ENCODE peak calls at places on chromosomes 11 and 22, in eight cellular contexts. U, N, H, Y, T, A, X and B are unnamed samples.

GRCh38 chr11:13952668-13953067 is 9.9 kb upstream of the SPON1 start:
- DNase-seq in T (no peak), H (no peak), U (no peak), A (no peak), Y (no peak), N (no peak), X (no peak), B (no peak)

GRCh38 chr11:134398079-134398444 is 14.0 kb downstream of the B3GAT1 start:
- DNase-seq in A (no peak), N (no peak), H (peak; percentile 95), X (no peak), Y (peak; percentile 49), U (no peak), T (no peak), B (no peak)

GRCh38 chr11:111694851-111695250 is 71.3 kb downstream of the PPP2R1B start:
- DNase-seq in N (no peak), H (no peak), X (no peak), A (no peak), T (no peak), U (peak; percentile 80), Y (no peak), B (no peak)

GRCh38 chr11:60899021-60899936 is 7.1 kb downstream of the PRPF19 start:
- DNase-seq in N (peak; percentile 9), Y (no peak), T (peak; percentile 37), X (peak; percentile 42), H (no peak), A (no peak), U (no peak), B (no peak)

GRCh38 chr11:30526558-30526957 is 59.6 kb downstream of the MPPED2 start:
- DNase-seq in N (no peak), U (no peak), T (no peak), H (no peak), Y (no peak), A (no peak), X (no peak), B (no peak)

GRCh38 chr11:126007263-126007662 is 55.4 kb downstream of the CDON start:
- DNase-seq in X (no peak), Y (no peak), A (no peak), U (peak; percentile 51), T (no peak), H (no peak), N (no peak), B (peak; percentile 12)

GRCh38 chr22:44850946-44851345 is 98.6 kb downstream of the ARHGAP8 start:
- DNase-seq in X (no peak), H (peak; percentile 12), Y (no peak), U (no peak), T (no peak), A (no peak), N (no peak), B (no peak)

GRCh38 chr11:75246006-75246672 is 5.6 kb downstream of the TPBGL start:
- DNase-seq in Y (no peak), A (no peak), H (no peak), N (peak; percentile 78), X (no peak), T (no peak), U (no peak), B (no peak)

GRCh38 chr22:23365961-23366360 is 185.7 kb downstream of the BCR start:
- DNase-seq in T (peak; percentile 3), Y (no peak), X (no peak), A (peak; percentile 54), U (no peak), H (no peak), N (no peak), B (no peak)

GRCh38 chr22:32475428-32476010 is 908 bp downstream of the FBXO7 start:
- DNase-seq in H (peak; percentile 90), Y (no peak), T (peak; percentile 8), A (no peak), N (no peak), X (no peak), U (no peak), B (peak; percentile 62)

GRCh38 chr22:19811811-19812771 is 42.6 kb downstream of the GNB1L start:
- DNase-seq in N (no peak), U (no peak), X (no peak), Y (no peak), A (peak; percentile 81), H (peak; percentile 88), T (no peak), B (no peak)

GRCh38 chr11:14522801-14523200 is 2.6 kb upstream of the PSMA1 start:
- DNase-seq in A (no peak), Y (no peak), X (no peak), H (no peak), U (no peak), T (no peak), N (no peak), B (no peak)

GRCh38 chr11:126992065-126992803 is 8.3 kb downstream of the KIRREL3 start:
- DNase-seq in N (no peak), T (no peak), Y (no peak), X (no peak), H (no peak), A (no peak), U (peak; percentile 93), B (no peak)

GRCh38 chr22:35835998-35836691 is 118.5 kb downstream of the APOL5 start:
- DNase-seq in H (peak; percentile 87), T (peak; percentile 71), N (peak; percentile 72), Y (no peak), U (peak; percentile 69), A (no peak), X (no peak), B (no peak)